ENCODE peak calls at places on chromosomes 2 and 18, in seven cellular contexts. Z is activated CD4-positive, alpha-beta T cell treated with anti-CD3 and anti-CD28 coated beads for 48 hours; O is astrocyte of the spinal cord; G is psoas muscle; H is stimulated activated CD4-positive, alpha-beta T cell treated with anti-CD3 and anti-CD28 coated beads, Interleukin-15, amount 100 ng/mL, for 1 hour; W is AG08396; S is GM12865. C is an unnamed sample.
A peak's percentile ranks its signal among the peaks of the same experiment; 100 is the strongest.

GRCh38 chr2:170815746-170816498 is 765 bp upstream of the GAD1 start:
- DNase-seq in Z (peak; percentile 82), O (peak; percentile 29), G (peak; percentile 67), H (peak; percentile 44), W (peak; percentile 78), S (peak; percentile 68), C (peak; percentile 67)

GRCh38 chr18:46706968-46707367 is 49.9 kb downstream of the ST8SIA5 start:
- DNase-seq in Z (no peak), O (peak; percentile 16), G (no peak), H (no peak), W (no peak), S (no peak), C (no peak)

GRCh38 chr2:102449370-102449974 is 23.6 kb upstream of the SLC9A4 start:
- DNase-seq in Z (peak; percentile 81), O (peak; percentile 57), G (no peak), H (peak; percentile 62), W (peak; percentile 29), S (peak; percentile 65), C (no peak)

GRCh38 chr18:67266591-67267237 is 249.8 kb downstream of the DSEL start:
- DNase-seq in Z (no peak), O (peak; percentile 57), G (no peak), H (no peak), W (peak; percentile 14), S (no peak), C (peak; percentile 42)

GRCh38 chr2:173869830-173870229 is 95.3 kb downstream of the SP3 start:
- DNase-seq in Z (no peak), O (no peak), G (no peak), H (no peak), W (no peak), S (no peak), C (no peak)

GRCh38 chr2:74391209-74391579 is 11.1 kb upstream of the DCTN1 start:
- DNase-seq in Z (no peak), O (peak; percentile 32), G (no peak), H (no peak), W (peak; percentile 49), S (peak; percentile 25), C (peak; percentile 46)

GRCh38 chr2:86372641-86373502 is 35.4 kb upstream of the REEP1 start:
- DNase-seq in Z (no peak), O (peak; percentile 25), G (no peak), H (no peak), W (peak; percentile 45), S (peak; percentile 35), C (no peak)

GRCh38 chr2:222900354-222900753 is 39.5 kb downstream of the ACSL3 start:
- DNase-seq in Z (no peak), O (peak; percentile 82), G (no peak), H (no peak), W (peak; percentile 16), S (no peak), C (peak; percentile 48)

GRCh38 chr2:26178746-26179436 is 6.0 kb downstream of the GAREM2 start:
- DNase-seq in Z (no peak), O (no peak), G (peak; percentile 64), H (no peak), W (peak; percentile 71), S (peak; percentile 29), C (no peak)

GRCh38 chr18:13112982-13113381 is 105.6 kb upstream of the LDLRAD4 start:
- DNase-seq in Z (no peak), O (peak; percentile 53), G (no peak), H (no peak), W (peak; percentile 66), S (no peak), C (no peak)

GRCh38 chr2:182946949-182947348 is 80.5 kb upstream of the FRZB start:
- DNase-seq in Z (no peak), O (peak; percentile 27), G (no peak), H (no peak), W (peak; percentile 2), S (no peak), C (no peak)

GRCh38 chr2:165202230-165202629 is 1.6 kb downstream of the SCN3A start:
- DNase-seq in Z (no peak), O (no peak), G (no peak), H (no peak), W (no peak), S (no peak), C (no peak)

GRCh38 chr2:220533485-220533884 is 906.1 kb downstream of the SLC4A3 start:
- DNase-seq in Z (peak; percentile 19), O (no peak), G (no peak), H (no peak), W (peak; percentile 25), S (peak; percentile 18), C (no peak)

GRCh38 chr18:49024808-49025361 is 74.1 kb upstream of the SMAD7 start:
- DNase-seq in Z (no peak), O (no peak), G (peak; percentile 35), H (no peak), W (no peak), S (no peak), C (no peak)

GRCh38 chr2:157940024-157940423 is 63.9 kb upstream of the ACVR1 start:
- DNase-seq in Z (no peak), O (no peak), G (no peak), H (no peak), W (no peak), S (no peak), C (no peak)

GRCh38 chr2:197181491-197181890 is 129.1 kb downstream of the ANKRD44 start:
- DNase-seq in Z (no peak), O (peak; percentile 46), G (no peak), H (no peak), W (no peak), S (no peak), C (no peak)

GRCh38 chr18:76754381-76754780 is 68.0 kb upstream of the ZNF236 start:
- DNase-seq in Z (no peak), O (no peak), G (no peak), H (no peak), W (no peak), S (no peak), C (no peak)

GRCh38 chr2:75094405-75094804 is 104.9 kb downstream of the TACR1 start:
- DNase-seq in Z (no peak), O (no peak), G (no peak), H (no peak), W (no peak), S (no peak), C (no peak)

GRCh38 chr18:58537272-58538038 is 91.4 kb downstream of the ALPK2 start:
- DNase-seq in Z (no peak), O (no peak), G (no peak), H (no peak), W (no peak), S (peak; percentile 39), C (no peak)

GRCh38 chr18:35939166-35939565 is 33.3 kb upstream of the RMP24 start:
- DNase-seq in Z (no peak), O (no peak), G (no peak), H (no peak), W (no peak), S (no peak), C (no peak)

GRCh38 chr2:209579236-209579749 is 155.4 kb downstream of the MAP2 start:
- DNase-seq in Z (peak; percentile 3), O (peak; percentile 44), G (no peak), H (no peak), W (peak; percentile 17), S (no peak), C (no peak)

GRCh38 chr2:29782531-29782930 is 138.9 kb downstream of the ALK start:
- DNase-seq in Z (no peak), O (no peak), G (no peak), H (no peak), W (no peak), S (no peak), C (no peak)

GRCh38 chr2:188984126-188984525 is 10.0 kb downstream of the COL3A1 start:
- DNase-seq in Z (no peak), O (peak; percentile 82), G (no peak), H (no peak), W (peak; percentile 11), S (no peak), C (no peak)

C was measured in SJSA1.